ENCODE peak calls at places on chromosomes 2 and 18, in five cellular contexts. U is HCEC 1CT, F is NCI-H1092, Z is HFFc6, C is WTC11. M is an unnamed sample.

GRCh38 chr18:5295231-5295920 is at the start of gene ZBTB14:
- DNase-seq in U (peak), Z (peak), F (peak), C (peak), M (peak)

GRCh38 chr2:211033765-211034164 is 477.4 kb downstream of the CPS1 start:
- DNase-seq in U (no peak), Z (no peak), C (no peak), F (no peak), M (no peak)

GRCh38 chr18:48589797-48590519 is 51.1 kb downstream of the CTIF start:
- DNase-seq in C (no peak), Z (no peak), F (no peak), U (no peak), M (peak)

GRCh38 chr2:232609607-232610006 is 23.8 kb upstream of the EFHD1 start:
- DNase-seq in U (no peak), Z (no peak), C (no peak), F (no peak), M (no peak)

GRCh38 chr2:105291981-105292380 is 37.6 kb downstream of the TGFBRAP1 start:
- DNase-seq in F (no peak), C (no peak), U (no peak), Z (peak), M (no peak)

GRCh38 chr2:126803422-126803775 is 95.3 kb upstream of the TEX51 start:
- DNase-seq in C (no peak), F (no peak), Z (no peak), U (no peak), M (no peak)

GRCh38 chr2:61993422-61994024 is 88.0 kb downstream of the COMMD1 start:
- DNase-seq in Z (peak), F (no peak), C (no peak), U (peak), M (peak)

GRCh38 chr2:105919191-105919811 is 174.6 kb downstream of the NCK2 start:
- DNase-seq in Z (no peak), C (no peak), F (peak), U (no peak), M (no peak)

GRCh38 chr18:36281941-36282340 is 15.6 kb upstream of the FHOD3 start:
- DNase-seq in C (no peak), Z (no peak), U (no peak), F (no peak), M (peak)

GRCh38 chr2:226431301-226431955 is 368.2 kb downstream of the IRS1 start:
- DNase-seq in C (no peak), F (no peak), U (peak), Z (peak), M (no peak)